ENCODE peak calls at places on chromosomes 3 and 15, in nine cellular contexts. T is tibial nerve, X is ovary, L is K562, B is right lobe of liver, C is transverse colon, F is body of pancreas, D is sigmoid colon, A is heart left ventricle. Z is an unnamed sample.

GRCh38 chr3:8416965-8417364 is 84.7 kb upstream of the LMCD1 start:
- DNase-seq in T (no peak), X (no peak), L (peak; percentile 37), B (peak; percentile 63), C (peak; percentile 37), F (peak; percentile 67), D (no peak), A (no peak), Z (no peak)

GRCh38 chr3:106560451-106560966 is 691.7 kb upstream of the CBLB start:
- DNase-seq in T (no peak), X (no peak), L (no peak), B (no peak), C (no peak), F (no peak), D (no peak), A (no peak), Z (no peak)

GRCh38 chr3:26505399-26505798 is 117.2 kb upstream of the LRRC3B start:
- DNase-seq in T (no peak), X (no peak), L (no peak), B (no peak), C (no peak), F (no peak), D (no peak), A (no peak), Z (no peak)

GRCh38 chr3:28212681-28213080 is 28.7 kb upstream of the CMC1 start:
- DNase-seq in T (no peak), X (no peak), L (no peak), B (no peak), C (no peak), F (no peak), D (no peak), A (no peak), Z (no peak)

GRCh38 chr3:55165704-55166103 is 237.8 kb upstream of the LRTM1 start:
- DNase-seq in T (no peak), X (no peak), L (no peak), B (no peak), C (no peak), F (no peak), D (no peak), A (no peak), Z (no peak)

GRCh38 chr3:171057075-171057474 is 30.6 kb upstream of the SLC2A2 start:
- DNase-seq in T (no peak), X (no peak), L (no peak), B (no peak), C (no peak), F (no peak), D (no peak), A (no peak), Z (no peak)

GRCh38 chr3:58217209-58217811 is 6.5 kb upstream of the DNASE1L3 start:
- DNase-seq in T (peak; percentile 28), X (peak; percentile 61), L (no peak), B (peak; percentile 94), C (peak; percentile 73), F (peak; percentile 68), D (peak; percentile 82), A (peak; percentile 86), Z (peak; percentile 43)

GRCh38 chr3:21750831-21751391 is at the start of gene ZNF385D:
- DNase-seq in T (peak; percentile 27), X (peak; percentile 17), L (no peak), B (no peak), C (no peak), F (peak; percentile 11), D (peak; percentile 76), A (peak; percentile 74), Z (peak; percentile 25)

GRCh38 chr15:40906101-40906946 is 12.1 kb downstream of the VPS18 start:
- DNase-seq in T (peak; percentile 62), X (peak; percentile 86), L (peak; percentile 95), B (peak; percentile 90), C (peak; percentile 96), F (peak; percentile 88), D (peak; percentile 94), A (peak; percentile 95), Z (peak; percentile 83)
- H3K27ac ChIP-seq in T (peak overlapping the region; percentile 89), X (peak overlapping the region; percentile 46), L (peak overlapping the region; percentile 52), B (peak overlapping the region; percentile 98), C (peak overlapping the region; percentile 96), F (peak overlapping the region; percentile 86), D (peak overlapping the region; percentile 78), A (peak overlapping the region; percentile 87), Z (peak overlapping the region; percentile 88)

GRCh38 chr15:90914240-90915080 is 11.4 kb downstream of the MAN2A2 start:
- DNase-seq in T (no peak), X (no peak), L (no peak), B (peak; percentile 45), C (no peak), F (no peak), D (no peak), A (peak; percentile 25), Z (no peak)

GRCh38 chr15:90917569-90917968 is 14.5 kb downstream of the MAN2A2 start:
- DNase-seq in T (no peak), X (no peak), L (no peak), B (no peak), C (no peak), F (no peak), D (no peak), A (no peak), Z (no peak)

GRCh38 chr15:90916461-90916860 is 13.4 kb downstream of the MAN2A2 start:
- DNase-seq in T (no peak), X (no peak), L (no peak), B (peak; percentile 43), C (no peak), F (no peak), D (no peak), A (no peak), Z (no peak)

GRCh38 chr15:90915216-90915807 is 12.2 kb downstream of the MAN2A2 start:
- DNase-seq in T (no peak), X (no peak), L (no peak), B (peak; percentile 47), C (peak; percentile 35), F (no peak), D (no peak), A (no peak), Z (no peak)

DNA sequence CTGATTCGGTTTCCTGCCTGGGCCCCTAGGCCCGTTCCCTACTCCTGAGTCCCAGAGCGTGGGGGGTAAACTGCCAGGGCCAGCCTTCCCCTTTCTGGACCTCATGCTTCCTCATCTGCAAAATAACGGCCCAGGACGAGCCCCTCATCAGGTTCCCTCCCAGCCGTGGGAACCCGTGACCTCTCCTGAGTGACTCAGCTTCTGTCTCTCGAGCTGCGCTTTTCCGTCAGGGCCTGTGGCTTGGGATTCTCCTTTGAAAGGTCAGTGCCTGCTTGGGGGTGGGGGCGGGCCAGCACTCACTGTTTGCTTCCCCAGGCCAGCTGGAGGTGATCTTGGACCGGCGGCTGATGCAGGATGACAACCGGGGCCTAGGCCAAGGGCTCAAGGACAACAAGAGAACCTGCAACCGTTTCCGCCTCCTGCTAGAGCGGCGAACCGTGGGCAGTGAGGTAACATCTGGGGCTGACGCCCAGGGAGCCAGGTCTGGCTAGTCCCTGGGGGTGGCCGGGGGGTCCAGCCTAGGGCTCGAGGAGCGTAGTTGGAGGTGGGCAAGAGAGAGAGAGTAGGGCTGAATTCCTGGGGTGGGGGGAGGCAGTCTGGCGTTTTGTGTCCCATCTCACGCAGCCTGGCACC is 12.8 kb downstream of the MAN2A2 start:
- DNase-seq in T (no peak), X (no peak), L (peak; percentile 66), B (peak; percentile 90), C (peak; percentile 53), F (no peak), D (peak; percentile 85), A (peak; percentile 83), Z (no peak)
- TF ChIP-seq POLR2A in T (no peak), X (no peak), L (no peak), B (peak; percentile 2), C (no peak), F (no peak), D (no peak), A (no peak), Z (no peak)

DNA sequence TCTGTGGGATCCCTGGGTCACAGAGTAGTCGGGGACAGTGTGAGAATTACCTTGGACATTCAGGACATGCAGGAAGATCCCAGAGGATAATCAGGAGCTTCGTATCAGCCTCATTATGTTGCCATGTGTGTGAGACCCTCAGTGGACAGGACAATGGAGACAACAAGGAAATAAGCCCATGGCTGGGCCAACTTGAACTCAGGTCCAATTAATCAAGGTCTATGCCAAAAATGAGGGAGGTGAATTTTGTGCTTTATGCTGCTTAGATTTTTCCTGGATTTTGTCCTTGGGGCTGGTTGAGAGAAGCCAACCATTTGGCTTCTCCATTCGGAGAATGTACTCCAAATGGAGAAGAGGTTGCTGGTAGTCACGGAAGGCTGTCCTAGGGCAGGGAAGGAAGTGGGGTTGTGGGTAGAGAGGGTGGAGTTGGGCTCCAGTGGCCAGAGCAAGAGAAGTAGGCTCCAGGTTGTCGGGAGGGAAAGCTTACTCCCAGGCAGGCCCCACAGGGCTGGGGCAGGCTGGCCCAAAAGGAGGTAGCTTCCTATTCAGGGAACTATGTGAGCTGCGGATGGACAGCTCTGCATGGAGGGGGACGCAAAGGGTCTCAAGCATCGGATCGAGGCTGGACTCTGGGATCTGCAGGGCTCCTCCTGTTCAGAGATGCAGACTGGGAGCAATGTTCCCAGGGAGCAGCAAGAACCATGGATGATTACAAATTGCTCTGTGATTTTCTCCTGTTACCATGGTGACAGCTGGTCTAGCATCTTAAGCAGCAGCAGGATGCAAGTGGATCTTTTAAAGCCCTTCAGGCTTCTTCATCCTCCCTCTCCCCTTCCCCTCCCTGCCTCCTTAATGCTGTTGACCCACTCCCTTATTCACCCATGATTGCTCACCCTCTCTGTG is 91.1 kb downstream of the WNT7A start:
- DNase-seq in T (no peak), X (no peak), L (no peak), B (no peak), C (no peak), F (no peak), D (no peak), A (no peak), Z (no peak)
- H3K9me3 ChIP-seq in T (no peaks in the 10 kb centered on the region), X (no peaks in the 10 kb centered on the region), L (no peaks in the 10 kb centered on the region), B (no peaks in the 10 kb centered on the region), C (no peaks in the 10 kb centered on the region), F (no peaks in the 10 kb centered on the region), D (no peaks in the 10 kb centered on the region), A (no peaks in the 10 kb centered on the region), Z (no peaks in the 10 kb centered on the region)

GRCh38 chr15:90223441-90224165 is 10.1 kb downstream of the CIB1 start:
- DNase-seq in T (no peak), X (no peak), L (no peak), B (no peak), C (no peak), F (no peak), D (no peak), A (no peak), Z (no peak)

GRCh38 chr15:90222538-90222937 is 11.2 kb downstream of the CIB1 start:
- DNase-seq in T (no peak), X (no peak), L (no peak), B (no peak), C (no peak), F (no peak), D (no peak), A (no peak), Z (no peak)

GRCh38 chr15:90217671-90218394 is 15.9 kb downstream of the CIB1 start:
- DNase-seq in T (no peak), X (no peak), L (no peak), B (no peak), C (no peak), F (no peak), D (no peak), A (no peak), Z (no peak)

GRCh38 chr15:90219421-90220141 is 14.2 kb downstream of the CIB1 start:
- DNase-seq in T (no peak), X (no peak), L (peak; percentile 76), B (no peak), C (peak; percentile 57), F (peak; percentile 56), D (no peak), A (no peak), Z (no peak)

DNA sequence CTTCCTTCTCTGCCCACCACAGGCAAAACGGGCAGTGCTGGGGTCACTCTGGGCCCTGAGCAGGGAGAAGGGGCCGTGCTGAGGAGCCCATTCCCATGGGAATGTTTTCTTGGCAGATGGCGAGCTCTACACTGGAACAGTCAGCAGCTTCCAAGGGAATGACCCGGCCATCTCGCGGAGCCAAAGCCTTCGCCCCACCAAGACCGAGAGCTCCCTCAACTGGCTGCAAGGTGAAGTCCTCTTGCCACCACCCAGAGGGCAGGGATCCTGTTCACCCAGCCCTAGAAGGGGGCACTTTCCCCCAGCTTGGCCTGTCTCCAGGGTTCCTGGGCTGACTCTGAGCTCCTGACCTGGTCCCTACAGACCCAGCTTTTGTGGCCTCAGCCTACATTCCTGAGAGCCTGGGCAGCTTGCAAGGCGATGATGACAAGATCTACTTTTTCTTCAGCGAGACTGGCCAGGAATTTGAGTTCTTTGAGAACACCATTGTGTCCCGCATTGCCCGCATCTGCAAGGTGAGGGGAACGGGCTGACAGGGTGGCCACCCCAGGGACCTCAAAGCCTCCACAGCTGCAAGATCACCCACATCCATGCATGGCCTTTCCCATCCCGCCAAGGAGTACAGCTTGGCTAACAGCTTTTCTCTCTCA is 12.4 kb downstream of the CIB1 start:
- DNase-seq in T (peak; percentile 69), X (peak; percentile 84), L (no peak), B (peak; percentile 87), C (peak; percentile 80), F (peak; percentile 85), D (peak; percentile 93), A (peak; percentile 85), Z (peak; percentile 71)
- H3K27ac ChIP-seq in T (peak overlapping the region; percentile 64), X (peak overlapping the region; percentile 39), L (no peak overlapping the region), B (no peak overlapping the region), C (peak overlapping the region; percentile 41), F (peak overlapping the region; percentile 12), D (peak overlapping the region; percentile 79), A (peak overlapping the region; percentile 53), Z (peak overlapping the region; percentile 76)